ENCODE peak calls at places on chromosomes 6 and 20, in ten cellular contexts. One of them, this sample, is unnamed.

GRCh38 chr20:20829694-20830093 is 117.2 kb upstream of the RALGAPA2 start:
- DNase-seq in choroid plexus epithelial cell: no peak
- DNase-seq in ascending aorta: no peak
- DNase-seq in A549: no peak
- DNase-seq in retinal pigment epithelial cell: no peak
- DNase-seq in CD8-positive, alpha-beta T cell: no peak
- DNase-seq in HepG2: no peak
- DNase-seq in astrocyte of the spinal cord: no peak
- DNase-seq in AG04450: no peak
- DNase-seq in cardiac muscle cell: no peak
- DNase-seq in this sample: no peak

GRCh38 chr20:24699321-24700165 is 230.1 kb downstream of the SYNDIG1 start:
- DNase-seq in retinal pigment epithelial cell: no peak
- DNase-seq in A549: no peak
- DNase-seq in HepG2: no peak
- DNase-seq in astrocyte of the spinal cord: no peak
- DNase-seq in CD8-positive, alpha-beta T cell: no peak
- DNase-seq in AG04450: no peak
- DNase-seq in cardiac muscle cell: no peak
- DNase-seq in ascending aorta: no peak
- DNase-seq in choroid plexus epithelial cell: no peak
- DNase-seq in this sample: peak

GRCh38 chr6:142440603-142441293 is 138.9 kb downstream of the ADGRG6 start:
- DNase-seq in retinal pigment epithelial cell: no peak
- DNase-seq in AG04450: no peak
- DNase-seq in A549: no peak
- DNase-seq in CD8-positive, alpha-beta T cell: no peak
- DNase-seq in HepG2: no peak
- DNase-seq in ascending aorta: no peak
- DNase-seq in choroid plexus epithelial cell: peak
- DNase-seq in cardiac muscle cell: no peak
- DNase-seq in astrocyte of the spinal cord: no peak
- DNase-seq in this sample: no peak

GRCh38 chr20:64240243-64241015 is 15.1 kb upstream of the PCMTD2 start:
- DNase-seq in CD8-positive, alpha-beta T cell: no peak
- DNase-seq in ascending aorta: no peak
- DNase-seq in cardiac muscle cell: no peak
- DNase-seq in choroid plexus epithelial cell: no peak
- DNase-seq in astrocyte of the spinal cord: no peak
- DNase-seq in HepG2: no peak
- DNase-seq in A549: no peak
- DNase-seq in AG04450: no peak
- DNase-seq in retinal pigment epithelial cell: no peak
- DNase-seq in this sample: no peak

GRCh38 chr6:79574636-79575035 is 37.4 kb upstream of the LCA5 start:
- DNase-seq in cardiac muscle cell: peak
- DNase-seq in ascending aorta: no peak
- DNase-seq in astrocyte of the spinal cord: peak
- DNase-seq in AG04450: peak
- DNase-seq in choroid plexus epithelial cell: peak
- DNase-seq in CD8-positive, alpha-beta T cell: no peak
- DNase-seq in HepG2: peak
- DNase-seq in retinal pigment epithelial cell: peak
- DNase-seq in A549: no peak
- DNase-seq in this sample: no peak

GRCh38 chr6:34513628-34514027 is 42.5 kb downstream of the SPDEF start:
- DNase-seq in astrocyte of the spinal cord: no peak
- DNase-seq in HepG2: no peak
- DNase-seq in AG04450: no peak
- DNase-seq in cardiac muscle cell: no peak
- DNase-seq in CD8-positive, alpha-beta T cell: no peak
- DNase-seq in choroid plexus epithelial cell: no peak
- DNase-seq in A549: no peak
- DNase-seq in retinal pigment epithelial cell: no peak
- DNase-seq in ascending aorta: no peak
- DNase-seq in this sample: no peak

GRCh38 chr6:56335733-56336132 is 88.4 kb upstream of the COL21A1 start:
- DNase-seq in CD8-positive, alpha-beta T cell: no peak
- DNase-seq in cardiac muscle cell: peak
- DNase-seq in choroid plexus epithelial cell: peak
- DNase-seq in retinal pigment epithelial cell: peak
- DNase-seq in HepG2: no peak
- DNase-seq in A549: peak
- DNase-seq in ascending aorta: no peak
- DNase-seq in astrocyte of the spinal cord: peak
- DNase-seq in AG04450: peak
- DNase-seq in this sample: no peak

GRCh38 chr20:5316188-5317158 is at the start of gene PROKR2:
- DNase-seq in HepG2: no peak
- DNase-seq in cardiac muscle cell: peak
- DNase-seq in astrocyte of the spinal cord: no peak
- DNase-seq in retinal pigment epithelial cell: no peak
- DNase-seq in A549: no peak
- DNase-seq in CD8-positive, alpha-beta T cell: no peak
- DNase-seq in ascending aorta: no peak
- DNase-seq in choroid plexus epithelial cell: no peak
- DNase-seq in AG04450: no peak
- DNase-seq in this sample: no peak

GRCh38 chr20:7859371-7859802 is 80.9 kb downstream of the HAO1 start:
- DNase-seq in AG04450: no peak
- DNase-seq in CD8-positive, alpha-beta T cell: no peak
- DNase-seq in astrocyte of the spinal cord: peak
- DNase-seq in cardiac muscle cell: peak
- DNase-seq in HepG2: peak
- DNase-seq in ascending aorta: no peak
- DNase-seq in choroid plexus epithelial cell: peak
- DNase-seq in retinal pigment epithelial cell: peak
- DNase-seq in A549: no peak
- DNase-seq in this sample: no peak

GRCh38 chr6:134247271-134247833 is 70.6 kb downstream of the SGK1 start:
- DNase-seq in ascending aorta: no peak
- DNase-seq in retinal pigment epithelial cell: no peak
- DNase-seq in HepG2: no peak
- DNase-seq in A549: no peak
- DNase-seq in cardiac muscle cell: no peak
- DNase-seq in CD8-positive, alpha-beta T cell: peak
- DNase-seq in choroid plexus epithelial cell: no peak
- DNase-seq in AG04450: no peak
- DNase-seq in astrocyte of the spinal cord: no peak
- DNase-seq in this sample: no peak

GRCh38 chr20:17748279-17748678 is 48.5 kb downstream of the BANF2 start:
- DNase-seq in choroid plexus epithelial cell: no peak
- DNase-seq in AG04450: no peak
- DNase-seq in cardiac muscle cell: no peak
- DNase-seq in A549: no peak
- DNase-seq in HepG2: peak
- DNase-seq in ascending aorta: no peak
- DNase-seq in retinal pigment epithelial cell: no peak
- DNase-seq in CD8-positive, alpha-beta T cell: no peak
- DNase-seq in astrocyte of the spinal cord: no peak
- DNase-seq in this sample: no peak

GRCh38 chr6:38179794-38180430 is 360.4 kb downstream of the ZFAND3 start:
- DNase-seq in HepG2: no peak
- DNase-seq in cardiac muscle cell: no peak
- DNase-seq in astrocyte of the spinal cord: no peak
- DNase-seq in choroid plexus epithelial cell: no peak
- DNase-seq in retinal pigment epithelial cell: no peak
- DNase-seq in AG04450: no peak
- DNase-seq in CD8-positive, alpha-beta T cell: no peak
- DNase-seq in A549: no peak
- DNase-seq in ascending aorta: no peak
- DNase-seq in this sample: no peak

GRCh38 chr6:151885234-151885633 is 77.8 kb downstream of the ESR1 start:
- DNase-seq in cardiac muscle cell: no peak
- DNase-seq in astrocyte of the spinal cord: no peak
- DNase-seq in CD8-positive, alpha-beta T cell: no peak
- DNase-seq in retinal pigment epithelial cell: no peak
- DNase-seq in A549: no peak
- DNase-seq in ascending aorta: no peak
- DNase-seq in choroid plexus epithelial cell: no peak
- DNase-seq in AG04450: no peak
- DNase-seq in HepG2: no peak
- DNase-seq in this sample: no peak

GRCh38 chr6:157983439-157984119 is 1.9 kb downstream of the SYNJ2 start:
- DNase-seq in CD8-positive, alpha-beta T cell: no peak
- DNase-seq in HepG2: no peak
- DNase-seq in A549: no peak
- DNase-seq in choroid plexus epithelial cell: no peak
- DNase-seq in ascending aorta: no peak
- DNase-seq in retinal pigment epithelial cell: no peak
- DNase-seq in cardiac muscle cell: peak
- DNase-seq in AG04450: no peak
- DNase-seq in astrocyte of the spinal cord: peak
- DNase-seq in this sample: no peak

GRCh38 chr20:15328084-15328483 is 990.7 kb upstream of the FLRT3 start:
- DNase-seq in cardiac muscle cell: no peak
- DNase-seq in astrocyte of the spinal cord: no peak
- DNase-seq in ascending aorta: no peak
- DNase-seq in CD8-positive, alpha-beta T cell: no peak
- DNase-seq in A549: no peak
- DNase-seq in retinal pigment epithelial cell: no peak
- DNase-seq in AG04450: no peak
- DNase-seq in choroid plexus epithelial cell: no peak
- DNase-seq in HepG2: no peak
- DNase-seq in this sample: no peak

GRCh38 chr20:37948956-37949355 is 46.0 kb downstream of the VSTM2L start:
- DNase-seq in CD8-positive, alpha-beta T cell: no peak
- DNase-seq in ascending aorta: no peak
- DNase-seq in A549: no peak
- DNase-seq in retinal pigment epithelial cell: no peak
- DNase-seq in astrocyte of the spinal cord: no peak
- DNase-seq in HepG2: no peak
- DNase-seq in AG04450: no peak
- DNase-seq in cardiac muscle cell: no peak
- DNase-seq in choroid plexus epithelial cell: no peak
- DNase-seq in this sample: peak

GRCh38 chr6:32073613-32074012 is 35.4 kb downstream of the CYP21A2 start:
- DNase-seq in AG04450: no peak
- DNase-seq in HepG2: no peak
- DNase-seq in cardiac muscle cell: no peak
- DNase-seq in CD8-positive, alpha-beta T cell: no peak
- DNase-seq in A549: no peak
- DNase-seq in ascending aorta: no peak
- DNase-seq in retinal pigment epithelial cell: no peak
- DNase-seq in astrocyte of the spinal cord: no peak
- DNase-seq in choroid plexus epithelial cell: no peak
- DNase-seq in this sample: no peak

GRCh38 chr6:149275621-149276020 is 41.9 kb upstream of the TAB2 start:
- DNase-seq in ascending aorta: no peak
- DNase-seq in CD8-positive, alpha-beta T cell: no peak
- DNase-seq in astrocyte of the spinal cord: no peak
- DNase-seq in choroid plexus epithelial cell: peak
- DNase-seq in retinal pigment epithelial cell: no peak
- DNase-seq in A549: no peak
- DNase-seq in HepG2: no peak
- DNase-seq in cardiac muscle cell: no peak
- DNase-seq in AG04450: no peak
- DNase-seq in this sample: no peak

GRCh38 chr6:1856381-1856780 is 246.7 kb downstream of the FOXC1 start:
- DNase-seq in CD8-positive, alpha-beta T cell: no peak
- DNase-seq in astrocyte of the spinal cord: peak
- DNase-seq in HepG2: no peak
- DNase-seq in retinal pigment epithelial cell: no peak
- DNase-seq in cardiac muscle cell: peak
- DNase-seq in ascending aorta: no peak
- DNase-seq in choroid plexus epithelial cell: peak
- DNase-seq in AG04450: no peak
- DNase-seq in A549: no peak
- DNase-seq in this sample: no peak
- TF ChIP-seq CTCF in CD8-positive, alpha-beta T cell: no peak
- TF ChIP-seq CTCF in astrocyte of the spinal cord: no peak
- TF ChIP-seq CTCF in HepG2: no peak
- TF ChIP-seq CTCF in retinal pigment epithelial cell: no peak
- TF ChIP-seq CTCF in cardiac muscle cell: no peak
- TF ChIP-seq CTCF in ascending aorta: no peak
- TF ChIP-seq CTCF in choroid plexus epithelial cell: peak
- TF ChIP-seq CTCF in AG04450: no peak
- TF ChIP-seq CTCF in A549: no peak
- TF ChIP-seq CTCF in this sample: no peak

GRCh38 chr6:30883743-30884520 is at the start of gene DDR1:
- DNase-seq in HepG2: peak
- DNase-seq in cardiac muscle cell: peak
- DNase-seq in CD8-positive, alpha-beta T cell: peak
- DNase-seq in retinal pigment epithelial cell: no peak
- DNase-seq in A549: peak
- DNase-seq in astrocyte of the spinal cord: peak
- DNase-seq in ascending aorta: no peak
- DNase-seq in AG04450: no peak
- DNase-seq in choroid plexus epithelial cell: peak
- DNase-seq in this sample: peak
- H3K4me3 ChIP-seq in HepG2: peak
- H3K4me3 ChIP-seq in cardiac muscle cell: peak
- H3K4me3 ChIP-seq in CD8-positive, alpha-beta T cell: peak
- H3K4me3 ChIP-seq in retinal pigment epithelial cell: peak
- H3K4me3 ChIP-seq in A549: peak
- H3K4me3 ChIP-seq in astrocyte of the spinal cord: peak
- H3K4me3 ChIP-seq in ascending aorta: peak
- H3K4me3 ChIP-seq in AG04450: peak
- H3K4me3 ChIP-seq in choroid plexus epithelial cell: peak
- H3K4me3 ChIP-seq in this sample: peak

GRCh38 chr20:34873583-34874093 is 982 bp upstream of the GGT7 start:
- DNase-seq in ascending aorta: no peak
- DNase-seq in HepG2: no peak
- DNase-seq in CD8-positive, alpha-beta T cell: no peak
- DNase-seq in retinal pigment epithelial cell: no peak
- DNase-seq in cardiac muscle cell: no peak
- DNase-seq in choroid plexus epithelial cell: no peak
- DNase-seq in astrocyte of the spinal cord: no peak
- DNase-seq in A549: no peak
- DNase-seq in AG04450: no peak
- DNase-seq in this sample: no peak
- TF ChIP-seq CTCF in ascending aorta: no peak
- TF ChIP-seq CTCF in HepG2: no peak
- TF ChIP-seq CTCF in CD8-positive, alpha-beta T cell: no peak
- TF ChIP-seq CTCF in retinal pigment epithelial cell: no peak
- TF ChIP-seq CTCF in cardiac muscle cell: no peak
- TF ChIP-seq CTCF in choroid plexus epithelial cell: no peak
- TF ChIP-seq CTCF in astrocyte of the spinal cord: no peak
- TF ChIP-seq CTCF in A549: no peak
- TF ChIP-seq CTCF in AG04450: no peak
- TF ChIP-seq CTCF in this sample: no peak

DNA sequence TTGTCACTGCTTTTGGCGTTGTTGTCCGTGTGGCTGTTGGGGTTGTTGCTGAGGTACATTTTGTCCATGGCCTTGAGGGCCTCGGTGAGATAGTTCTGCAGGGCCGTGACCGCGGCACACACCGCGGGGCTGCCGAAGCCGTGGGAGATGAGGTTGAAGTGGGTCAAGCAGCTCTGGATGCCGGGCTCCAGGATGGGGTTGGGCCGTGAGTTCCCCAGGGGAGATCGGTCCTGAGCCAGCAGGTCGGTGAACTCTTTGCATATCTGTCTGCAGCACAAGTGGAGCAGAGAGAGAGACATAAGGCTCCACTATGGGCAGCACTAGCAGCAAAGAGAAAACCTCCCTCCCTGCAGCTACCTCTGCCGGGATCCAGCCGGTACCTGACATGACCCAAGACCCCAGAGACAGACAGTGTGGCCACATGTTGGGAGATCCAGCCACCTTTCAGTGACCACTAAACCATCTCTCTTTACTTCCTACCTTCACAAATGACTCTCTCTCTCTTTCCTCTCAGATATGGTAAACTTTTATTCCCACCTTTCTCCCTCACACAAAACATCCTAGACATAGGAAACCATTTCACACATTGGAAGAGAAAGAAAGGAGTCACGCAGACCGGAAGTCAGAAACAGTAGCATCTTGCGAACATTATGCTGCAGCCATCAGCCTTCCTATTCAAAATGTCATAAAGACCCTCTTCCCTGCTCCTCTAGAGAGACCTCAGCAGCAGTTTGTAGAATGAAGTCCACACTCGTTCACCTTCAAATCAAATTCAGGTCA is 16.2 kb downstream of the TFAP2A start:
- DNase-seq in CD8-positive, alpha-beta T cell: no peak
- DNase-seq in AG04450: no peak
- DNase-seq in HepG2: no peak
- DNase-seq in A549: no peak
- DNase-seq in choroid plexus epithelial cell: no peak
- DNase-seq in retinal pigment epithelial cell: no peak
- DNase-seq in astrocyte of the spinal cord: no peak
- DNase-seq in ascending aorta: no peak
- DNase-seq in cardiac muscle cell: no peak
- DNase-seq in this sample: no peak
- H3K4me3 ChIP-seq in CD8-positive, alpha-beta T cell: no peak
- H3K4me3 ChIP-seq in AG04450: no peak
- H3K4me3 ChIP-seq in HepG2: no peak
- H3K4me3 ChIP-seq in A549: no peak
- H3K4me3 ChIP-seq in choroid plexus epithelial cell: no peak
- H3K4me3 ChIP-seq in retinal pigment epithelial cell: no peak
- H3K4me3 ChIP-seq in astrocyte of the spinal cord: no peak
- H3K4me3 ChIP-seq in ascending aorta: no peak
- H3K4me3 ChIP-seq in cardiac muscle cell: no peak
- H3K4me3 ChIP-seq in this sample: no peak